ENCODE peak calls at places on chromosomes 12 and 14, in ten cellular contexts. E is H9, R is astrocyte, V is HCT116, I is fibroblast of lung, O is PC-3, T is endothelial cell of umbilical vein, B is keratinocyte, Q is mammary epithelial cell, A is MM.1S. C is an unnamed sample.

GRCh38 chr14:91755560-91755959 is 23.7 kb upstream of the CATSPERB start:
- DNase-seq in V (peak; percentile 2), B (peak; percentile 32), I (peak; percentile 34), Q (peak; percentile 89), A (no peak), E (no peak), O (peak; percentile 89), T (no peak), R (peak; percentile 12), C (peak; percentile 32)

GRCh38 chr14:104936361-104937155 is 11.9 kb downstream of the PLD4 start:
- DNase-seq in E (no peak), V (no peak), I (no peak), A (no peak), B (no peak), O (no peak), T (no peak), R (no peak), Q (no peak), C (no peak)

GRCh38 chr14:37546621-37547447 is 48.2 kb downstream of the FOXA1 start:
- DNase-seq in I (peak; percentile 16), A (no peak), V (no peak), Q (no peak), T (no peak), B (no peak), E (no peak), O (peak; percentile 89), R (no peak), C (peak; percentile 49)

GRCh38 chr12:40253936-40254335 is 29.1 kb downstream of the LRRK2 start:
- DNase-seq in T (no peak), R (peak; percentile 54), I (peak; percentile 65), O (no peak), B (no peak), A (no peak), E (no peak), Q (no peak), V (no peak), C (no peak)

GRCh38 chr12:111692575-111693210 is 6.8 kb downstream of the ACAD10 start:
- DNase-seq in B (no peak), O (peak; percentile 29), T (no peak), V (no peak), E (peak; percentile 63), Q (no peak), R (no peak), A (no peak), I (no peak), C (no peak)

GRCh38 chr12:124404162-124404561 is 109.3 kb downstream of the RFLNA start:
- DNase-seq in R (no peak), E (no peak), O (no peak), A (no peak), Q (no peak), T (no peak), I (no peak), V (no peak), B (no peak), C (no peak)

GRCh38 chr14:24207104-24207543 is 1.6 kb downstream of the TSSK4 start:
- DNase-seq in Q (no peak), A (no peak), O (no peak), B (no peak), R (no peak), V (no peak), I (no peak), T (no peak), E (no peak), C (no peak)

GRCh38 chr14:91358654-91359210 is 58.9 kb downstream of the CCDC88C start:
- DNase-seq in E (no peak), O (no peak), R (no peak), I (no peak), A (no peak), T (no peak), B (no peak), Q (peak; percentile 64), V (no peak), C (no peak)

GRCh38 chr12:68483592-68484373 is 126.9 kb upstream of the RAP1B start:
- DNase-seq in B (no peak), V (no peak), R (peak; percentile 12), I (peak; percentile 34), E (no peak), O (peak; percentile 55), A (peak; percentile 69), T (peak; percentile 56), Q (peak; percentile 36), C (no peak)

GRCh38 chr12:45439039-45439438 is 223.1 kb downstream of the ANO6 start:
- DNase-seq in R (peak; percentile 65), E (no peak), O (peak; percentile 20), V (peak; percentile 8), T (no peak), B (no peak), Q (no peak), A (no peak), I (peak; percentile 71), C (no peak)

GRCh38 chr12:97535582-97535981 is 73.0 kb downstream of the RMST start:
- DNase-seq in I (peak; percentile 85), T (no peak), V (no peak), R (peak; percentile 78), A (no peak), E (no peak), Q (peak; percentile 3), B (no peak), O (no peak), C (no peak)

GRCh38 chr14:20732950-20733650 is 12.6 kb upstream of the EDDM3A start:
- DNase-seq in O (no peak), Q (no peak), R (no peak), E (no peak), I (no peak), A (no peak), V (no peak), B (no peak), T (no peak), C (no peak)
- H3K27me3 ChIP-seq in O (peaks cover 78% of the 10 kb centered on the region), Q (no peaks in the 10 kb centered on the region), R (no peaks in the 10 kb centered on the region), E (no peaks in the 10 kb centered on the region), I (no peaks in the 10 kb centered on the region), A (no peaks in the 10 kb centered on the region), V (peaks cover 12% of the 10 kb centered on the region), B (no peaks in the 10 kb centered on the region), T (peaks cover 13% of the 10 kb centered on the region), C (no peaks in the 10 kb centered on the region)

DNA sequence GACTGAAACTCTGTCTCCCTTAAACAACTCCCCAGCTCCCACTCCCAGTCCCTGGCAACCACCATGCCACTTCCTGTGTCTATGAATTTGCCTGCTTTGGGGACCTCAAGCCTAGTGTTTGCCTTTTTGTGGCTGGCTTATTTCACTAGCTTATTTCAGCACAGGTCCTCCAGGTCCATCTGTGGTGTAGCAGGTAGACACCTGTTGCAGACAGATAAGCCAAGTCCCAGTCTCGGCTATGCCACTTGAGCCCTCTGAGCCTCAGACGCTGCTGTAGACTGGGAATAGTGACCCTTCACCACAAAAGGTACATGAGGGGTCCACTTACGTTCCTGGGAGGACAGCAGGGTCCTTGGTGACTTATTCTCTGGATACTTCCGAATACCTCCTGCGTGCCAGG is 24.4 kb upstream of the KLC1 start:
- DNase-seq in Q (no peak), V (no peak), I (no peak), T (no peak), B (no peak), R (no peak), O (no peak), E (no peak), A (no peak), C (no peak)
- H3K9ac ChIP-seq in Q (no peak overlapping the region), V (no peak overlapping the region), I (no peak overlapping the region), T (no peak overlapping the region), B (no peak overlapping the region), R (no peak overlapping the region), O (no peak overlapping the region), E (no peak overlapping the region), A (no peak overlapping the region), C (no peak overlapping the region)

GRCh38 chr12:127145543-127145928 is 1121.4 kb upstream of the TMEM132C start:
- DNase-seq in R (no peak), T (no peak), A (no peak), E (no peak), V (no peak), I (no peak), O (no peak), Q (no peak), B (no peak), C (no peak)

GRCh38 chr12:127147724-127148123 is 1119.2 kb upstream of the TMEM132C start:
- DNase-seq in B (no peak), I (no peak), O (no peak), E (no peak), R (no peak), V (no peak), T (no peak), Q (no peak), A (no peak), C (no peak)

GRCh38 chr12:127146991-127147718 is 1119.8 kb upstream of the TMEM132C start:
- DNase-seq in B (no peak), O (no peak), Q (no peak), A (no peak), E (no peak), I (no peak), V (no peak), R (no peak), T (no peak), C (no peak)

GRCh38 chr12:127144770-127145169 is 1122.2 kb upstream of the TMEM132C start:
- DNase-seq in O (no peak), A (no peak), B (no peak), E (no peak), R (no peak), I (no peak), Q (no peak), T (no peak), V (no peak), C (no peak)

DNA sequence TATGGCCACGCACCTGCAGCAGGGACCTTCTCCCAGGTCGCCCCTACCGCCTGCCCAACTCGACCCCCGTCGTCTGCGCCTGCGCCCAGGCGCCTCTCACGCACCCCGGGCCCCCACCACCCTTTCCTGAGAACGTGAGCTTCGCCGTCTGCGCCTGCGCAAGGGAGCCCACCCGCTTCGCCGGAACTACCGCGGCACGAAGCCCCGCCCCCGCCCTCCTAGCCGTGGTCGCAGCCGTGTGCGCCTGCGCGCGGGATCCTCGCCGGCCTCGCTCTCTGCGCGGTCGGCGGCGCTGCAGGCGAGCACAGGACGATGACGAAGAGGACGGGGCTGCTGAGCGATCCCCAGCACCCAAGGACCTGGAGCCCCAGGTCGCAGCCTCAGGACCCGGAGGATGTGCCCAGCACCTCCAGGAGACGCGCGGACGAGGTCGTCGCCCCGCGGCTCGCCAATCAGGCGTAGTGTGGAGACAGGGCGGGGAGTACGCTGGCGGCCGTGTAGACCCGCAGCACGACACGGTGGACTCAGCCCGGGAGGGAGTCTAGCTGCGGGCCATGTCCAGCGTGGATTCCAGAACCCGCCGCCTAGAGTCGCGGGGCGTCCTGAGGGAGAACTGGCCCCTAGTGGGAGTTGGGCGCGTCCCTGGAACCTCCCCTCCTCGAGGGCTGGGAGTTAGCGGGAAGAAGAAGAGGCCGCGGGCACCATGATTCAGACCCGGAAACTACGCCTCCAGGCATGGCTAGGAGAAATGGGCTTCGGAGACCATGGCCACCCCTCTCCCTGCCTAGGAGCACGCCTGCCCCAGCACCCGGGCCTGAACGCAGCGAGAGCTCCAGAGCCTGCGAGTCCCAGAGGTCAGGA is 1120.8 kb upstream of the TMEM132C start:
- DNase-seq in T (no peak), I (peak; percentile 74), Q (peak; percentile 46), A (no peak), O (no peak), R (peak; percentile 50), E (peak; percentile 60), V (peak; percentile 28), B (no peak), C (peak; percentile 75)
- TF ChIP-seq CTCF in T (no peak), I (no peak), Q (no peak), A (no peak), O (no peak), R (no peak), E (no peak), V (no peak), B (peak; percentile 35), C (no peak)

DNA sequence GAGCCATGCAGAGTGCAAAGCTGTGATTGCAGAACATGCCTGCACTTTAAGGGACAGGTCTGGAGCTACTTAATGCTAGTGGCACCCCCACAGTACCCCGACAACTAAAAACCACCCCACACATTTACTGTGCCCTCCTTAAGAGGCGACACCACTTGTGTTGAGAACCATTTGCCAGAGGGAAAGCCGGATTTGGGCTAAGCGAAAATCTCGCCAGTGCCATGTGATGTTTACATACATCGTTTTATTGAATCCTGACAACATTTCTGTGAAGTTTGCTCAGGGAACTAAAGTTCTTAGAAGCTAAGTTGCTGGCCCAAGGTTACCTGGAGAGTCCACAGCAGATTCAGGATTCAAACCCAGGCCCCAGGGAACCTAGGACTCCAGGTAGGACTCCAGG is 119.0 kb upstream of the FKBP4 start:
- DNase-seq in T (no peak), A (no peak), B (no peak), V (no peak), R (no peak), I (no peak), O (no peak), E (peak; percentile 9), Q (no peak), C (no peak)
- H3K27me3 ChIP-seq in T (no peaks in the 10 kb centered on the region), A (peaks cover 25% of the 10 kb centered on the region), B (no peaks in the 10 kb centered on the region), V (peaks cover 11% of the 10 kb centered on the region), R (no peaks in the 10 kb centered on the region), I (no peaks in the 10 kb centered on the region), O (peaks cover 77% of the 10 kb centered on the region), E (no peaks in the 10 kb centered on the region), Q (no peaks in the 10 kb centered on the region), C (no peaks in the 10 kb centered on the region)